ENCODE peak calls at places on chromosome 3, in nine cellular contexts. P, A, V, S, O, H, E, G and Q are unnamed samples.

GRCh38 chr3:35936571-35936970 is 297.2 kb downstream of the ARPP21 start:
- DNase-seq in P (no peak), A (no peak), V (no peak), S (peak; percentile 75), O (no peak), H (peak; percentile 80), E (no peak), G (peak; percentile 38), Q (no peak)

GRCh38 chr3:12560505-12561188 is 3.8 kb downstream of the MKRN2 start:
- DNase-seq in P (no peak), A (no peak), V (no peak), S (no peak), O (no peak), H (no peak), E (no peak), G (no peak), Q (no peak)

GRCh38 chr3:21621396-21621695 is 129.7 kb downstream of the ZNF385D start:
- DNase-seq in P (no peak), A (peak; percentile 52), V (no peak), S (peak; percentile 56), O (no peak), H (peak; percentile 40), E (no peak), G (peak; percentile 43), Q (no peak)

GRCh38 chr3:185687479-185687878 is 101.4 kb downstream of the SENP2 start:
- DNase-seq in P (no peak), A (peak; percentile 48), V (no peak), S (no peak), O (no peak), H (peak; percentile 72), E (no peak), G (no peak), Q (no peak)

GRCh38 chr3:77411334-77411733 is 371.4 kb downstream of the ROBO2 start:
- DNase-seq in P (no peak), A (no peak), V (no peak), S (no peak), O (no peak), H (no peak), E (no peak), G (no peak), Q (no peak)

GRCh38 chr3:15319575-15319974 is 12.8 kb downstream of the SH3BP5 start:
- DNase-seq in P (no peak), A (peak; percentile 34), V (no peak), S (peak; percentile 61), O (no peak), H (no peak), E (no peak), G (peak; percentile 15), Q (no peak)

GRCh38 chr3:170864525-170865208 is 5.3 kb downstream of the RPL22L1 start:
- DNase-seq in P (no peak), A (peak; percentile 17), V (no peak), S (no peak), O (no peak), H (peak; percentile 38), E (no peak), G (no peak), Q (no peak)

GRCh38 chr3:8464668-8465067 is 37.0 kb upstream of the LMCD1 start:
- DNase-seq in P (no peak), A (no peak), V (no peak), S (no peak), O (no peak), H (no peak), E (no peak), G (no peak), Q (no peak)

GRCh38 chr3:179630753-179631451 is 21.9 kb upstream of the USP13 start:
- DNase-seq in P (no peak), A (no peak), V (no peak), S (no peak), O (no peak), H (no peak), E (no peak), G (no peak), Q (no peak)

GRCh38 chr3:169299129-169299528 is 364.4 kb downstream of the MECOM start:
- DNase-seq in P (no peak), A (no peak), V (no peak), S (no peak), O (no peak), H (no peak), E (no peak), G (no peak), Q (no peak)

GRCh38 chr3:71372911-71373637 is 210.5 kb downstream of the FOXP1 start:
- DNase-seq in P (no peak), A (no peak), V (no peak), S (no peak), O (no peak), H (no peak), E (no peak), G (no peak), Q (no peak)

GRCh38 chr3:66140763-66141372 is 79.9 kb upstream of the SLC25A26 start:
- DNase-seq in P (no peak), A (peak; percentile 57), V (no peak), S (no peak), O (no peak), H (peak; percentile 2), E (no peak), G (no peak), Q (no peak)

GRCh38 chr3:56917740-56918568 is 116.2 kb upstream of the ARHGEF3 start:
- DNase-seq in P (no peak), A (no peak), V (peak; percentile 48), S (no peak), O (no peak), H (no peak), E (no peak), G (no peak), Q (no peak)

GRCh38 chr3:81040107-81040506 is 721.3 kb downstream of the GBE1 start:
- DNase-seq in P (no peak), A (no peak), V (no peak), S (no peak), O (no peak), H (no peak), E (no peak), G (no peak), Q (no peak)

GRCh38 chr3:42130329-42131070 is 39.3 kb downstream of the TRAK1 start:
- DNase-seq in P (no peak), A (no peak), V (no peak), S (no peak), O (no peak), H (peak; percentile 88), E (no peak), G (no peak), Q (no peak)

GRCh38 chr3:59862686-59863085 is 812.9 kb upstream of the CFAP20DC start:
- DNase-seq in P (no peak), A (peak; percentile 32), V (no peak), S (peak; percentile 91), O (no peak), H (peak; percentile 73), E (no peak), G (peak; percentile 95), Q (no peak)

GRCh38 chr3:58487140-58487886 is 4.6 kb upstream of the KCTD6 start:
- DNase-seq in P (no peak), A (peak; percentile 71), V (no peak), S (peak; percentile 73), O (no peak), H (peak; percentile 63), E (no peak), G (peak; percentile 56), Q (no peak)

GRCh38 chr3:77868725-77869124 is 828.8 kb downstream of the ROBO2 start:
- DNase-seq in P (no peak), A (peak; percentile 62), V (no peak), S (no peak), O (no peak), H (no peak), E (no peak), G (no peak), Q (no peak)

GRCh38 chr3:25587094-25587493 is 77.6 kb downstream of the TOP2B start:
- DNase-seq in P (no peak), A (peak; percentile 57), V (no peak), S (no peak), O (no peak), H (no peak), E (no peak), G (no peak), Q (no peak)

GRCh38 chr3:150439657-150440056 is 31.6 kb downstream of the TSC22D2 start:
- DNase-seq in P (no peak), A (peak; percentile 40), V (no peak), S (no peak), O (no peak), H (peak; percentile 43), E (no peak), G (no peak), Q (no peak)
- TF ChIP-seq CTCF in P (no peak), A (no peak), V (no peak), S (no peak), O (no peak), H (no peak), E (no peak), G (no peak), Q (no peak)

DNA sequence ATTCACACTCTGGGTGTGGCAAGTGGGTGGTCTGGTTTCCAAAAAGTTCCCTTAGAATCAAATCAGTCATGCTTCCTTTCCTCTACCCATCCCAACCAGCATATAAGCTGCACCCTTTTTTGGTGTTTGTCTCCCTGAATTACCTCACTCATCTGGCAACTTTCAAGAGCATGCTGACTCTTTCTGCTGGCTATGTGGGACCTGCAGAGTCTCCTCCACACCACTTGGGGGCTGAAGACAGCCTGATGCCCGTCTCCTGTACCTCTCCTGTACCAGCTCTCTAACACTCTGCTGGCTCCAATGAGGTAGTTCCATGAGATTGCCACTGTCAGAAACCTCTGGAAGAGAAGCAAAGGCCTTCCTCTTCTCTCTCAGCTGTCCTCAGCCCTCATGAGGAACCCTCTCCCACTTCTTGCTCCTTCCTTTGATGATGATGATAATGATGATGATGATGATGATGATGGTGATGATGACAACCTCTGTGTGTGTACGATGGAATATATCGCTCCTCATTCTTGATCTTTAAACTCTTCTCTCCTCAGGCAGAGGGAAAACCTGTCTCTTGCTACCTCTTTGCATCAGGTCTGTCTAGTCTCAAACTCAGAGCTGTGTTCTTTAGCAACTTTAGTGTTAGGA is 257.4 kb downstream of the ZNF621 start:
- DNase-seq in P (no peak), A (no peak), V (no peak), S (peak; percentile 5), O (no peak), H (peak; percentile 9), E (no peak), G (no peak), Q (no peak)
- TF ChIP-seq CTCF in P (no peak), A (no peak), V (no peak), S (peak; percentile 13), O (no peak), H (peak; percentile 45), E (no peak), G (peak; percentile 43), Q (no peak)

GRCh38 chr3:177359601-177360357 is 162.5 kb upstream of the TBL1XR1 start:
- DNase-seq in P (peak; percentile 97), A (peak; percentile 97), V (peak; percentile 98), S (peak; percentile 99), O (peak; percentile 96), H (peak; percentile 99), E (peak; percentile 99), G (peak; percentile 98), Q (peak; percentile 97)
- TF ChIP-seq CTCF in P (no peak), A (no peak), V (no peak), S (no peak), O (no peak), H (no peak), E (no peak), G (no peak), Q (no peak)

DNA sequence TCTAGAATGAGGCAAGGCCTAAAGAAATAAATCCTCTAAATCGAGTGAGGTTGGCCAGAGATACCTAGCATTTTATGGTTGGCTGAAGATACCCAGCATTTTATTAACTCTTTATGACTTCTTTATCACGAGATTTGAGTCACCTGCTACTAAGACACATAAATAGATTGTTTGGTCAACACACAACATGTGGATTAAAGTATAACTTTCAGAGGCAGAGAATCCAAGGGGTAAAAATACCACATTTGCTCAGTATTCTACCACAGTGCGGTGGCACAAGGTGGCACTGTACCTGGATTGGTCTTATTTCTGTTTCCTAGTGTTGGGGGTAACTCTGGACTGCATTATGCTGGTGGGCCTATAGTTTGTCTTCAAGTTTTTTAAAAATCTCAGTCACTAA is 27.0 kb upstream of the VILL start:
- DNase-seq in P (no peak), A (no peak), V (no peak), S (no peak), O (no peak), H (no peak), E (no peak), G (no peak), Q (no peak)
- TF ChIP-seq CTCF in P (no peak), A (no peak), V (no peak), S (no peak), O (no peak), H (no peak), E (no peak), G (no peak), Q (no peak)